ENCODE peak calls at places on chromosomes 2 and 18, in eight cellular contexts. I, S, O, L, P, D, T and E are unnamed samples.

GRCh38 chr2:64001382-64002101 is 17.7 kb downstream of the VPS54 start:
- DNase-seq in I (no peak), S (no peak), O (no peak), L (no peak), P (no peak), D (no peak), T (no peak), E (no peak)

GRCh38 chr18:58666176-58666575 is 5.1 kb upstream of the MALT1 start:
- DNase-seq in I (no peak), S (no peak), O (no peak), L (peak), P (no peak), D (no peak), T (no peak), E (no peak)

GRCh38 chr2:182868049-182868422 is 1.6 kb upstream of the FRZB start:
- DNase-seq in I (no peak), S (no peak), O (no peak), L (no peak), P (no peak), D (no peak), T (no peak), E (no peak)

GRCh38 chr2:151946856-151947523 is 118.8 kb upstream of the ARL5A start:
- DNase-seq in I (peak), S (peak), O (peak), L (no peak), P (no peak), D (no peak), T (no peak), E (no peak)

GRCh38 chr2:238868067-238868524 is 20.2 kb downstream of the TWIST2 start:
- DNase-seq in I (peak), S (no peak), O (no peak), L (peak), P (no peak), D (no peak), T (no peak), E (no peak)

GRCh38 chr18:2912357-2913299 is 65.8 kb downstream of the EMILIN2 start:
- DNase-seq in I (no peak), S (no peak), O (no peak), L (no peak), P (no peak), D (no peak), T (no peak), E (no peak)

GRCh38 chr2:207119048-207119447 is 46.7 kb downstream of the KLF7 start:
- DNase-seq in I (no peak), S (no peak), O (no peak), L (no peak), P (no peak), D (no peak), T (no peak), E (no peak)

GRCh38 chr18:41096504-41096903 is 858.5 kb upstream of the PIK3C3 start:
- DNase-seq in I (peak), S (no peak), O (no peak), L (peak), P (no peak), D (no peak), T (no peak), E (no peak)

GRCh38 chr18:79493801-79494211 is 98.1 kb downstream of the NFATC1 start:
- DNase-seq in I (no peak), S (peak), O (no peak), L (no peak), P (no peak), D (no peak), T (no peak), E (no peak)

GRCh38 chr2:147110317-147110716 is 734.5 kb upstream of the ACVR2A start:
- DNase-seq in I (no peak), S (no peak), O (no peak), L (no peak), P (no peak), D (no peak), T (no peak), E (no peak)

GRCh38 chr18:35106845-35107148 is 65.6 kb downstream of the MAPRE2 start:
- DNase-seq in I (no peak), S (no peak), O (no peak), L (no peak), P (peak), D (no peak), T (no peak), E (no peak)

GRCh38 chr18:13222371-13223281 is 4.1 kb downstream of the LDLRAD4 start:
- DNase-seq in I (no peak), S (peak), O (no peak), L (peak), P (no peak), D (no peak), T (no peak), E (no peak)

GRCh38 chr2:127877626-127878025 is 8.1 kb downstream of the AMMECR1L start:
- DNase-seq in I (peak), S (no peak), O (no peak), L (no peak), P (no peak), D (no peak), T (no peak), E (no peak)

GRCh38 chr18:79434611-79435010 is 38.9 kb downstream of the NFATC1 start:
- DNase-seq in I (no peak), S (no peak), O (no peak), L (no peak), P (no peak), D (no peak), T (no peak), E (no peak)

GRCh38 chr2:226600184-226600583 is 199.4 kb downstream of the IRS1 start:
- DNase-seq in I (no peak), S (no peak), O (no peak), L (peak), P (no peak), D (no peak), T (no peak), E (no peak)

GRCh38 chr2:25202290-25202689 is 33.9 kb upstream of the POMC start:
- DNase-seq in I (no peak), S (no peak), O (no peak), L (no peak), P (no peak), D (no peak), T (no peak), E (no peak)

GRCh38 chr2:5932556-5933469 is 240.6 kb downstream of the SOX11 start:
- DNase-seq in I (no peak), S (peak), O (no peak), L (no peak), P (no peak), D (no peak), T (peak), E (no peak)

GRCh38 chr2:237700583-237701032 is 73.2 kb downstream of the LRRFIP1 start:
- DNase-seq in I (peak), S (peak), O (no peak), L (peak), P (peak), D (no peak), T (no peak), E (no peak)

GRCh38 chr2:212421571-212422334 is 116.8 kb downstream of the ERBB4 start:
- DNase-seq in I (no peak), S (no peak), O (no peak), L (peak), P (no peak), D (no peak), T (no peak), E (no peak)

GRCh38 chr2:74690571-74690970 is 36.5 kb downstream of the SEMA4F start:
- DNase-seq in I (peak), S (no peak), O (peak), L (peak), P (no peak), D (peak), T (no peak), E (peak)

GRCh38 chr2:17815466-17816184 is 635 bp upstream of the MSGN1 start:
- DNase-seq in I (no peak), S (no peak), O (no peak), L (no peak), P (no peak), D (no peak), T (no peak), E (peak)